ENCODE peak calls at places on chromosomes 1 and 21, in six cellular contexts. M is foreskin fibroblast, S is AG04450, O is dorsolateral prefrontal cortex, R is neural crest cell, C is pancreas. D is an unnamed sample.

GRCh38 chr1:201781447-201781846 is 47.5 kb upstream of the IPO9 start:
- DNase-seq in M (no peak), S (no peak), O (no peak), R (no peak), C (no peak), D (no peak)

GRCh38 chr1:165350861-165351260 is 5.7 kb downstream of the LMX1A start:
- DNase-seq in M (no peak), S (no peak), O (no peak), R (no peak), C (no peak), D (no peak)

GRCh38 chr1:113783254-113784103 is 24.2 kb upstream of the PHTF1 start:
- DNase-seq in M (no peak), S (no peak), O (no peak), R (no peak), C (no peak), D (peak)

GRCh38 chr1:98672184-98672583 is 10.7 kb downstream of the SNX7 start:
- DNase-seq in M (no peak), S (no peak), O (no peak), R (no peak), C (no peak), D (no peak)

GRCh38 chr1:37498872-37499617 is 15.5 kb downstream of the MEAF6 start:
- DNase-seq in M (peak), S (no peak), O (no peak), R (no peak), C (peak), D (no peak)

GRCh38 chr1:15081088-15081487 is 72.5 kb upstream of the TMEM51 start:
- DNase-seq in M (no peak), S (no peak), O (no peak), R (no peak), C (no peak), D (no peak)

GRCh38 chr1:41486053-41486891 is 1.8 kb upstream of the EDN2 start:
- DNase-seq in M (no peak), S (no peak), O (no peak), R (no peak), C (no peak), D (no peak)

GRCh38 chr1:93635614-93636543 is 45.8 kb downstream of the BCAR3 start:
- DNase-seq in M (no peak), S (no peak), O (no peak), R (peak), C (no peak), D (no peak)

GRCh38 chr1:147751346-147751745 is 9.1 kb downstream of the GJA5 start:
- DNase-seq in M (no peak), S (no peak), O (no peak), R (no peak), C (no peak), D (no peak)

GRCh38 chr1:70706381-70707173 is 295.5 kb downstream of the CTH start:
- DNase-seq in M (no peak), S (no peak), O (no peak), R (no peak), C (no peak), D (no peak)

GRCh38 chr1:230215049-230215448 is 148.0 kb downstream of the GALNT2 start:
- DNase-seq in M (peak), S (no peak), O (peak), R (no peak), C (peak), D (no peak)

GRCh38 chr1:10074059-10074854 is 41.5 kb downstream of the UBE4B start:
- DNase-seq in M (peak), S (peak), O (peak), R (no peak), C (no peak), D (peak)

GRCh38 chr1:53625049-53625448 is 113.9 kb downstream of the GLIS1 start:
- DNase-seq in M (peak), S (no peak), O (no peak), R (no peak), C (no peak), D (no peak)

GRCh38 chr1:171645553-171646336 is 6.7 kb downstream of the MYOC start:
- DNase-seq in M (peak), S (no peak), O (no peak), R (no peak), C (peak), D (no peak)

GRCh38 chr1:221961532-221962292 is 219.8 kb upstream of the DUSP10 start:
- DNase-seq in M (peak), S (no peak), O (no peak), R (no peak), C (peak), D (peak)

GRCh38 chr1:26281971-26282693 is 2.2 kb downstream of the SH3BGRL3 start:
- DNase-seq in M (no peak), S (peak), O (no peak), R (peak), C (no peak), D (peak)

GRCh38 chr1:212525479-212526110 is 83.0 kb upstream of the ATF3 start:
- DNase-seq in M (no peak), S (no peak), O (no peak), R (no peak), C (no peak), D (no peak)

GRCh38 chr1:157288511-157288910 is 150.3 kb upstream of the ETV3 start:
- DNase-seq in M (no peak), S (no peak), O (no peak), R (no peak), C (no peak), D (no peak)

GRCh38 chr21:26125433-26126167 is 45.0 kb downstream of the APP start:
- DNase-seq in M (no peak), S (no peak), O (no peak), R (no peak), C (no peak), D (no peak)

GRCh38 chr1:204130989-204131892 is 20.6 kb downstream of the ETNK2 start:
- DNase-seq in M (peak), S (peak), O (no peak), R (no peak), C (peak), D (no peak)

GRCh38 chr1:230413061-230413460 is 13.1 kb downstream of the PGBD5 start:
- DNase-seq in M (no peak), S (no peak), O (no peak), R (no peak), C (no peak), D (no peak)

GRCh38 chr1:234675561-234675960 is 65.6 kb upstream of the IRF2BP2 start:
- DNase-seq in M (no peak), S (no peak), O (no peak), R (no peak), C (no peak), D (no peak)

GRCh38 chr1:109760581-109761226 is 3.0 kb downstream of the EPS8L3 start:
- DNase-seq in M (no peak), S (no peak), O (no peak), R (no peak), C (no peak), D (no peak)

GRCh38 chr1:115833806-115834205 is 7.1 kb downstream of the NHLH2 start:
- DNase-seq in M (no peak), S (no peak), O (no peak), R (no peak), C (no peak), D (no peak)
- TF ChIP-seq CTCF in M (no peak), S (no peak), O (no peak), R (no peak), C (no peak), D (no peak)

GRCh38 chr1:107477233-107477632 is 336.4 kb downstream of the NTNG1 start:
- DNase-seq in M (no peak), S (no peak), O (no peak), R (no peak), C (no peak), D (peak)
- TF ChIP-seq CTCF in M (no peak), S (no peak), O (no peak), R (peak), C (no peak), D (peak)

GRCh38 chr1:56573311-56573710 is 6.1 kb downstream of the PLPP3 start:
- DNase-seq in M (no peak), S (no peak), O (no peak), R (no peak), C (no peak), D (no peak)
- TF ChIP-seq CTCF in M (no peak), S (no peak), O (no peak), R (no peak), C (no peak), D (no peak)

GRCh38 chr1:240768979-240769378 is 157.0 kb upstream of the GREM2 start:
- DNase-seq in M (no peak), S (no peak), O (no peak), R (no peak), C (no peak), D (no peak)

GRCh38 chr1:240776237-240776636 is 164.3 kb upstream of the GREM2 start:
- DNase-seq in M (no peak), S (no peak), O (no peak), R (no peak), C (no peak), D (no peak)

GRCh38 chr1:240765732-240766363 is 153.9 kb upstream of the GREM2 start:
- DNase-seq in M (peak), S (peak), O (no peak), R (no peak), C (no peak), D (no peak)

GRCh38 chr1:240766831-240767230 is 154.9 kb upstream of the GREM2 start:
- DNase-seq in M (peak), S (peak), O (no peak), R (no peak), C (no peak), D (no peak)

DNA sequence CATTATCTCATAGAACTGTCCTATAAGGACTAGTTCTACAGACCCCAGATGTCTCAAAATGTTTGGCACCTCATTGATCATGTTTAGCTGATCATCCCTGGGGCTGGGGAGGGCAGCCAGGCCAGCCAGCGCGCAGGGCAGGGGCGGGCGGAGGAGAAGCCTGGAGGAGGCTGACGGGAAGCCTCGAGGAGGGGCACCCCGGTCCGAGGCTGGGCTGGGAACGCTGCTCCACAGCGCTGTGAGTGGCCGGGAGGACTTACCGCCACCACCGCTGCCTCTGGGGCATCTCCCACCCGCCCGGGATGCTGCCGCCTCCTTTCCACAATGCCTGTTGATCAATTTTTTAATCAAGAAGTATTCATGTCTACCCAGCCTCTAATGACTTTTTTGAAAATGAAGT is 159.5 kb upstream of the GREM2 start:
- DNase-seq in M (no peak), S (no peak), O (no peak), R (no peak), C (no peak), D (no peak)
- TF ChIP-seq CTCF in M (no peak), S (no peak), O (no peak), R (no peak), C (no peak), D (no peak)